ENCODE peak calls at places on chromosomes 6 and 20, in four cellular contexts. U, H, E and D are unnamed samples.

GRCh38 chr6:37501632-37502466 is 2.2 kb upstream of the CCDC167 start:
- DNase-seq in H (no peak), U (no peak), E (peak), D (no peak)

GRCh38 chr6:2743280-2744205 is 7.2 kb downstream of the MYLK4 start:
- DNase-seq in E (no peak), U (no peak), H (no peak), D (no peak)

GRCh38 chr6:41818271-41819054 is 31.0 kb downstream of the TOMM6 start:
- DNase-seq in E (no peak), U (no peak), H (no peak), D (no peak)

GRCh38 chr6:33061987-33062386 is 11.5 kb downstream of the HLA-DPA1 start:
- DNase-seq in H (no peak), E (no peak), U (no peak), D (no peak)

GRCh38 chr20:18639501-18639979 is 51.7 kb downstream of the DTD1 start:
- DNase-seq in U (peak), H (no peak), E (no peak), D (no peak)

GRCh38 chr20:22403860-22404608 is 180.3 kb downstream of the FOXA2 start:
- DNase-seq in H (no peak), U (no peak), E (no peak), D (no peak)

GRCh38 chr6:39553029-39553428 is 172.2 kb downstream of the KIF6 start:
- DNase-seq in H (no peak), U (no peak), E (no peak), D (no peak)

GRCh38 chr20:4606046-4606445 is 115.7 kb upstream of the PRND start:
- DNase-seq in H (no peak), E (no peak), U (no peak), D (no peak)

GRCh38 chr6:158718431-158719126 is 68.7 kb downstream of the SYTL3 start:
- DNase-seq in H (peak), U (no peak), E (no peak), D (no peak)

GRCh38 chr6:109336221-109336955 is 45.9 kb downstream of the CD164 start:
- DNase-seq in E (no peak), H (no peak), U (peak), D (peak)

GRCh38 chr6:168179133-168179532 is 100.1 kb upstream of the FRMD1 start:
- DNase-seq in E (no peak), H (no peak), U (no peak), D (no peak)

GRCh38 chr6:163338671-163339405 is 75.7 kb upstream of the QKI start:
- DNase-seq in E (no peak), U (peak), H (peak), D (peak)

GRCh38 chr6:56652994-56653393 is 10.3 kb upstream of the DST start:
- DNase-seq in E (no peak), U (peak), H (no peak), D (peak)

GRCh38 chr6:33392168-33392947 is 735 bp downstream of the KIFC1 start:
- DNase-seq in H (no peak), U (no peak), E (no peak), D (no peak)

GRCh38 chr6:37353761-37354525 is at the start of gene RNF8:
- DNase-seq in H (peak), E (peak), U (peak), D (peak)

GRCh38 chr6:38933426-38933825 is 115.2 kb upstream of the GLP1R start:
- DNase-seq in U (peak), H (no peak), E (no peak), D (peak)

GRCh38 chr6:4102687-4103244 is 23.8 kb upstream of the FAM217A start:
- DNase-seq in E (no peak), U (no peak), H (no peak), D (no peak)

GRCh38 chr6:39881851-39882566 is 52.3 kb downstream of the MOCS1 start:
- DNase-seq in U (no peak), E (no peak), H (peak), D (no peak)

GRCh38 chr20:15807271-15807670 is 766.0 kb downstream of the KIF16B start:
- DNase-seq in H (no peak), U (no peak), E (no peak), D (no peak)

GRCh38 chr6:41367700-41368099 is 32.3 kb downstream of the NCR2 start:
- DNase-seq in H (peak), E (no peak), U (peak), D (peak)

GRCh38 chr20:63966172-63966943 is 3.4 kb downstream of the ZNF512B start:
- DNase-seq in H (peak), E (no peak), U (no peak), D (no peak)

GRCh38 chr6:28903686-28904085 is 20.1 kb downstream of the TRIM27 start:
- DNase-seq in H (no peak), E (no peak), U (no peak), D (no peak)

GRCh38 chr6:73648166-73648565 is 5.6 kb downstream of the SLC17A5 start:
- DNase-seq in E (no peak), H (no peak), U (no peak), D (no peak)

GRCh38 chr6:12339022-12339421 is 48.9 kb downstream of the EDN1 start:
- DNase-seq in U (no peak), E (no peak), H (no peak), D (no peak)